ENCODE peak calls at places on chromosomes 7 and 10, in ten cellular contexts. One of them, this sample, is unnamed.
A peak's percentile ranks its signal among the peaks of the same experiment; 100 is the strongest.

GRCh38 chr10:119131512-119132240 is 27.8 kb downstream of the DENND10 start:
- DNase-seq in breast epithelium: no peak
- DNase-seq in endothelial cell of umbilical vein: peak; percentile 26
- DNase-seq in uterus: no peak
- DNase-seq in right atrium auricular region: no peak
- DNase-seq in A549: no peak
- DNase-seq in WERI-Rb-1: peak; percentile 37
- DNase-seq in ascending aorta: no peak
- DNase-seq in AG04450: no peak
- DNase-seq in PC-3: no peak
- DNase-seq in this sample: no peak

GRCh38 chr10:93386496-93387369 is 95.4 kb downstream of the MYOF start:
- DNase-seq in breast epithelium: no peak
- DNase-seq in endothelial cell of umbilical vein: no peak
- DNase-seq in uterus: no peak
- DNase-seq in right atrium auricular region: no peak
- DNase-seq in A549: no peak
- DNase-seq in WERI-Rb-1: no peak
- DNase-seq in ascending aorta: no peak
- DNase-seq in AG04450: no peak
- DNase-seq in PC-3: no peak
- DNase-seq in this sample: no peak

GRCh38 chr10:118721005-118721876 is 33.5 kb downstream of the CACUL1 start:
- DNase-seq in breast epithelium: no peak
- DNase-seq in endothelial cell of umbilical vein: peak; percentile 75
- DNase-seq in uterus: peak; percentile 34
- DNase-seq in right atrium auricular region: no peak
- DNase-seq in A549: peak; percentile 31
- DNase-seq in WERI-Rb-1: peak; percentile 31
- DNase-seq in ascending aorta: peak; percentile 79
- DNase-seq in AG04450: peak; percentile 33
- DNase-seq in PC-3: peak; percentile 80
- DNase-seq in this sample: peak; percentile 59

GRCh38 chr7:54813398-54813797 is 54.4 kb upstream of the SEC61G start:
- DNase-seq in breast epithelium: no peak
- DNase-seq in endothelial cell of umbilical vein: no peak
- DNase-seq in uterus: no peak
- DNase-seq in right atrium auricular region: no peak
- DNase-seq in A549: no peak
- DNase-seq in WERI-Rb-1: no peak
- DNase-seq in ascending aorta: no peak
- DNase-seq in AG04450: no peak
- DNase-seq in PC-3: no peak
- DNase-seq in this sample: no peak

GRCh38 chr7:149133311-149133710 is 7.2 kb upstream of the ZNF425 start:
- DNase-seq in breast epithelium: no peak
- DNase-seq in endothelial cell of umbilical vein: no peak
- DNase-seq in uterus: no peak
- DNase-seq in right atrium auricular region: no peak
- DNase-seq in A549: no peak
- DNase-seq in WERI-Rb-1: no peak
- DNase-seq in ascending aorta: no peak
- DNase-seq in AG04450: no peak
- DNase-seq in PC-3: no peak
- DNase-seq in this sample: no peak

GRCh38 chr10:43874984-43875383 is 226.3 kb upstream of the ZNF32 start:
- DNase-seq in breast epithelium: no peak
- DNase-seq in endothelial cell of umbilical vein: no peak
- DNase-seq in uterus: no peak
- DNase-seq in right atrium auricular region: no peak
- DNase-seq in A549: no peak
- DNase-seq in WERI-Rb-1: no peak
- DNase-seq in ascending aorta: no peak
- DNase-seq in AG04450: no peak
- DNase-seq in PC-3: no peak
- DNase-seq in this sample: no peak

GRCh38 chr7:27237735-27238334 is 4.8 kb upstream of the EVX1 start:
- DNase-seq in breast epithelium: no peak
- DNase-seq in endothelial cell of umbilical vein: no peak
- DNase-seq in uterus: no peak
- DNase-seq in right atrium auricular region: no peak
- DNase-seq in A549: no peak
- DNase-seq in WERI-Rb-1: no peak
- DNase-seq in ascending aorta: peak; percentile 13
- DNase-seq in AG04450: no peak
- DNase-seq in PC-3: peak; percentile 58
- DNase-seq in this sample: no peak

GRCh38 chr7:13981070-13981469 is 8.4 kb downstream of the ETV1 start:
- DNase-seq in breast epithelium: no peak
- DNase-seq in endothelial cell of umbilical vein: peak; percentile 90
- DNase-seq in uterus: peak; percentile 23
- DNase-seq in right atrium auricular region: peak; percentile 78
- DNase-seq in A549: peak; percentile 59
- DNase-seq in WERI-Rb-1: no peak
- DNase-seq in ascending aorta: peak; percentile 66
- DNase-seq in AG04450: peak; percentile 94
- DNase-seq in PC-3: peak; percentile 91
- DNase-seq in this sample: no peak

GRCh38 chr10:122181055-122181732 is 89.9 kb upstream of the BTBD16 start:
- DNase-seq in breast epithelium: no peak
- DNase-seq in endothelial cell of umbilical vein: peak; percentile 21
- DNase-seq in uterus: no peak
- DNase-seq in right atrium auricular region: no peak
- DNase-seq in A549: no peak
- DNase-seq in WERI-Rb-1: no peak
- DNase-seq in ascending aorta: no peak
- DNase-seq in AG04450: peak; percentile 18
- DNase-seq in PC-3: peak; percentile 52
- DNase-seq in this sample: no peak

GRCh38 chr10:110207805-110208613 is 604 bp downstream of the MXI1 start:
- DNase-seq in breast epithelium: no peak
- DNase-seq in endothelial cell of umbilical vein: peak; percentile 44
- DNase-seq in uterus: no peak
- DNase-seq in right atrium auricular region: no peak
- DNase-seq in A549: peak; percentile 31
- DNase-seq in WERI-Rb-1: peak; percentile 45
- DNase-seq in ascending aorta: peak; percentile 71
- DNase-seq in AG04450: no peak
- DNase-seq in PC-3: peak; percentile 22
- DNase-seq in this sample: peak; percentile 40

GRCh38 chr10:112236486-112236885 is 46.7 kb upstream of the TECTB start:
- DNase-seq in breast epithelium: no peak
- DNase-seq in endothelial cell of umbilical vein: no peak
- DNase-seq in uterus: no peak
- DNase-seq in right atrium auricular region: no peak
- DNase-seq in A549: no peak
- DNase-seq in WERI-Rb-1: no peak
- DNase-seq in ascending aorta: no peak
- DNase-seq in AG04450: no peak
- DNase-seq in PC-3: no peak
- DNase-seq in this sample: no peak
- H3K27ac ChIP-seq in breast epithelium: no peak overlapping the region
- H3K27ac ChIP-seq in endothelial cell of umbilical vein: no peak overlapping the region
- H3K27ac ChIP-seq in uterus: no peak overlapping the region
- H3K27ac ChIP-seq in right atrium auricular region: no peak overlapping the region
- H3K27ac ChIP-seq in A549: no peak overlapping the region
- H3K27ac ChIP-seq in WERI-Rb-1: no peak overlapping the region
- H3K27ac ChIP-seq in ascending aorta: no peak overlapping the region
- H3K27ac ChIP-seq in AG04450: no peak overlapping the region
- H3K27ac ChIP-seq in PC-3: no peak overlapping the region
- H3K27ac ChIP-seq in this sample: no peak overlapping the region

GRCh38 chr7:135147899-135148721 is at the start of gene TMEM140:
- DNase-seq in breast epithelium: no peak
- DNase-seq in endothelial cell of umbilical vein: peak; percentile 92
- DNase-seq in uterus: no peak
- DNase-seq in right atrium auricular region: no peak
- DNase-seq in A549: no peak
- DNase-seq in WERI-Rb-1: no peak
- DNase-seq in ascending aorta: no peak
- DNase-seq in AG04450: no peak
- DNase-seq in PC-3: peak; percentile 75
- DNase-seq in this sample: peak; percentile 63
- TF ChIP-seq CTCF in breast epithelium: no peak
- TF ChIP-seq CTCF in endothelial cell of umbilical vein: no peak
- TF ChIP-seq CTCF in uterus: peak; percentile 27
- TF ChIP-seq CTCF in right atrium auricular region: no peak
- TF ChIP-seq CTCF in A549: no peak
- TF ChIP-seq CTCF in WERI-Rb-1: no peak
- TF ChIP-seq CTCF in ascending aorta: peak; percentile 7
- TF ChIP-seq CTCF in AG04450: no peak
- TF ChIP-seq CTCF in PC-3: no peak
- TF ChIP-seq CTCF in this sample: no peak

GRCh38 chr7:5070206-5070605 is 24.5 kb downstream of the RBAK start:
- DNase-seq in breast epithelium: no peak
- DNase-seq in endothelial cell of umbilical vein: no peak
- DNase-seq in uterus: no peak
- DNase-seq in right atrium auricular region: no peak
- DNase-seq in A549: no peak
- DNase-seq in WERI-Rb-1: no peak
- DNase-seq in ascending aorta: no peak
- DNase-seq in AG04450: no peak
- DNase-seq in PC-3: no peak
- DNase-seq in this sample: no peak

GRCh38 chr7:5065107-5065407 is 19.4 kb downstream of the RBAK start:
- DNase-seq in breast epithelium: no peak
- DNase-seq in endothelial cell of umbilical vein: no peak
- DNase-seq in uterus: no peak
- DNase-seq in right atrium auricular region: no peak
- DNase-seq in A549: no peak
- DNase-seq in WERI-Rb-1: no peak
- DNase-seq in ascending aorta: no peak
- DNase-seq in AG04450: no peak
- DNase-seq in PC-3: no peak
- DNase-seq in this sample: no peak

GRCh38 chr7:5063698-5064097 is 18.0 kb downstream of the RBAK start:
- DNase-seq in breast epithelium: no peak
- DNase-seq in endothelial cell of umbilical vein: no peak
- DNase-seq in uterus: no peak
- DNase-seq in right atrium auricular region: no peak
- DNase-seq in A549: no peak
- DNase-seq in WERI-Rb-1: no peak
- DNase-seq in ascending aorta: no peak
- DNase-seq in AG04450: no peak
- DNase-seq in PC-3: no peak
- DNase-seq in this sample: no peak

DNA sequence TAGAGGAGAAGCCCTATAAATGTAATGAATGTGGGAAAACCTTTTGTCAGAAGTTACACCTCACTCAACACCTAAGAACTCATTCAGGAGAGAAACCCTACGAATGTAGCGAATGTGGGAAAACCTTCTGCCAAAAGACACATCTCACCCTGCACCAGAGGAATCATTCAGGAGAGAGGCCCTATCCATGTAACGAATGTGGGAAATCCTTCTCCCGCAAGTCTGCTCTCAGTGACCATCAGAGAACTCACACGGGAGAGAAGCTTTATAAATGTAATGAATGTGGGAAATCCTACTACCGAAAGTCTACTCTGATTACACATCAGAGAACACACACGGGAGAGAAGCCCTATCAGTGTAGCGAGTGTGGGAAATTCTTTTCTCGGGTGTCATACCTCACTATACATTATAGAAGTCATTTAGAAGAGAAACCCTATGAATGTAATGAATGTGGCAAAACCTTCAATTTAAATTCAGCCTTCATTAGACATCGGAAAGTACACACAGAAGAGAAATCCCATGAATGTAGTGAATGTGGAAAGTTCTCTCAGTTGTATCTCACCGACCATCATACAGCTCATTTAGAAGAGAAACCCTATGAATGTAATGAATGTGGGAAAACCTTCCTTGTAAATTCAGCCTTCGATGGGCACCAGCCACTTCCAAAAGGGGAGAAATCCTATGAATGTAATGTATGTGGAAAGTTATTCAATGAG is 18.9 kb downstream of the RBAK start:
- DNase-seq in breast epithelium: no peak
- DNase-seq in endothelial cell of umbilical vein: peak; percentile 7
- DNase-seq in uterus: no peak
- DNase-seq in right atrium auricular region: no peak
- DNase-seq in A549: no peak
- DNase-seq in WERI-Rb-1: no peak
- DNase-seq in ascending aorta: no peak
- DNase-seq in AG04450: no peak
- DNase-seq in PC-3: no peak
- DNase-seq in this sample: no peak
- H3K9me3 ChIP-seq in breast epithelium: peaks cover 93% of the 10 kb centered on the region
- H3K9me3 ChIP-seq in endothelial cell of umbilical vein: peaks cover 34% of the 10 kb centered on the region
- H3K9me3 ChIP-seq in uterus: no peaks in the 10 kb centered on the region
- H3K9me3 ChIP-seq in right atrium auricular region: peaks cover 99% of the 10 kb centered on the region
- H3K9me3 ChIP-seq in A549: peaks cover 98% of the 10 kb centered on the region
- H3K9me3 ChIP-seq in WERI-Rb-1: peaks cover 25% of the 10 kb centered on the region
- H3K9me3 ChIP-seq in ascending aorta: peaks cover 100% of the 10 kb centered on the region
- H3K9me3 ChIP-seq in AG04450: peaks cover 38% of the 10 kb centered on the region
- H3K9me3 ChIP-seq in PC-3: peaks cover 86% of the 10 kb centered on the region
- H3K9me3 ChIP-seq in this sample: peaks cover 100% of the 10 kb centered on the region

GRCh38 chr10:26278295-26278694 is 61.7 kb downstream of the GAD2 start:
- DNase-seq in breast epithelium: no peak
- DNase-seq in endothelial cell of umbilical vein: no peak
- DNase-seq in uterus: no peak
- DNase-seq in right atrium auricular region: no peak
- DNase-seq in A549: no peak
- DNase-seq in WERI-Rb-1: no peak
- DNase-seq in ascending aorta: no peak
- DNase-seq in AG04450: no peak
- DNase-seq in PC-3: no peak
- DNase-seq in this sample: no peak
- H3K27ac ChIP-seq in breast epithelium: no peak overlapping the region
- H3K27ac ChIP-seq in endothelial cell of umbilical vein: no peak overlapping the region
- H3K27ac ChIP-seq in uterus: no peak overlapping the region
- H3K27ac ChIP-seq in right atrium auricular region: no peak overlapping the region
- H3K27ac ChIP-seq in A549: no peak overlapping the region
- H3K27ac ChIP-seq in WERI-Rb-1: no peak overlapping the region
- H3K27ac ChIP-seq in ascending aorta: no peak overlapping the region
- H3K27ac ChIP-seq in AG04450: no peak overlapping the region
- H3K27ac ChIP-seq in PC-3: no peak overlapping the region
- H3K27ac ChIP-seq in this sample: no peak overlapping the region

DNA sequence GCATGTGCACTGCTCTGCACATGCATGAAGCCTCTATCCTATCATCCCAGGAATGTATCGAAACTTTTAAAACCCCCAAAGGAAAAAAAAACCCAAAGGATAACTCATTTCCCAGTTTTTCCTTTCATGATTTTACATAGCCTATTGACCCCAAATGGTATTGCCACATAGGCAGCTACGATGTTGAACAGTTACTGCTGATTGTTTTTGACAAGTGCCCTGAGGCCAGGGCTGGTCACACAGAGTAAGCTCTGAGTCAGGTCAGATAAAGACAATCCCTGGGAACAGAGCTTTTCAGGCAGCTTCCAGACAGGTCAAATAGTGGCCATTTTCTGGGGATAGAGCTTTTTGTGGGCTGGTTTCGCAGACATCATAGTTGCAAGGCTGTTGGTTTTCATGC is 52.1 kb downstream of the MYL10 start:
- DNase-seq in breast epithelium: no peak
- DNase-seq in endothelial cell of umbilical vein: no peak
- DNase-seq in uterus: no peak
- DNase-seq in right atrium auricular region: no peak
- DNase-seq in A549: no peak
- DNase-seq in WERI-Rb-1: no peak
- DNase-seq in ascending aorta: peak; percentile 24
- DNase-seq in AG04450: no peak
- DNase-seq in PC-3: peak; percentile 18
- DNase-seq in this sample: no peak
- TF ChIP-seq CTCF in breast epithelium: no peak
- TF ChIP-seq CTCF in endothelial cell of umbilical vein: no peak
- TF ChIP-seq CTCF in uterus: no peak
- TF ChIP-seq CTCF in right atrium auricular region: no peak
- TF ChIP-seq CTCF in A549: no peak
- TF ChIP-seq CTCF in WERI-Rb-1: no peak
- TF ChIP-seq CTCF in ascending aorta: no peak
- TF ChIP-seq CTCF in AG04450: no peak
- TF ChIP-seq CTCF in PC-3: no peak
- TF ChIP-seq CTCF in this sample: no peak